ENCODE peak calls at places on chromosomes 3 and 15, in eight cellular contexts. One of them, this sample, is unnamed.

GRCh38 chr3:179809639-179810038 is 156.8 kb downstream of the USP13 start:
- DNase-seq in progenitor cell of endocrine pancreas: no peak
- DNase-seq in NCI-H187: no peak
- DNase-seq in GOT3: no peak
- DNase-seq in stimulated activated CD4-positive, alpha-beta T cell treated with anti-CD3 and anti-CD28 coated beads, Interleukin-2, amount 100 ng/mL, for 48 hours: no peak
- DNase-seq in CD8-positive, alpha-beta memory T cell: no peak
- DNase-seq in A549: no peak
- DNase-seq in Kasumi-1: no peak
- DNase-seq in this sample: no peak

GRCh38 chr3:136247855-136248254 is 2.3 kb upstream of the PCCB start:
- DNase-seq in progenitor cell of endocrine pancreas: no peak
- DNase-seq in NCI-H187: no peak
- DNase-seq in GOT3: no peak
- DNase-seq in stimulated activated CD4-positive, alpha-beta T cell treated with anti-CD3 and anti-CD28 coated beads, Interleukin-2, amount 100 ng/mL, for 48 hours: no peak
- DNase-seq in CD8-positive, alpha-beta memory T cell: no peak
- DNase-seq in A549: no peak
- DNase-seq in Kasumi-1: no peak
- DNase-seq in this sample: no peak

GRCh38 chr3:27632431-27633223 is 89.5 kb downstream of the EOMES start:
- DNase-seq in progenitor cell of endocrine pancreas: no peak
- DNase-seq in NCI-H187: no peak
- DNase-seq in GOT3: no peak
- DNase-seq in stimulated activated CD4-positive, alpha-beta T cell treated with anti-CD3 and anti-CD28 coated beads, Interleukin-2, amount 100 ng/mL, for 48 hours: peak
- DNase-seq in CD8-positive, alpha-beta memory T cell: peak
- DNase-seq in A549: peak
- DNase-seq in Kasumi-1: peak
- DNase-seq in this sample: peak

GRCh38 chr15:25251700-25252390 is 187.0 kb downstream of the UBE3A start:
- DNase-seq in progenitor cell of endocrine pancreas: peak
- DNase-seq in NCI-H187: no peak
- DNase-seq in GOT3: no peak
- DNase-seq in stimulated activated CD4-positive, alpha-beta T cell treated with anti-CD3 and anti-CD28 coated beads, Interleukin-2, amount 100 ng/mL, for 48 hours: no peak
- DNase-seq in CD8-positive, alpha-beta memory T cell: no peak
- DNase-seq in A549: no peak
- DNase-seq in Kasumi-1: no peak
- DNase-seq in this sample: no peak

GRCh38 chr3:126358038-126358815 is 1.0 kb upstream of the KLF15 start:
- DNase-seq in progenitor cell of endocrine pancreas: no peak
- DNase-seq in NCI-H187: no peak
- DNase-seq in GOT3: no peak
- DNase-seq in stimulated activated CD4-positive, alpha-beta T cell treated with anti-CD3 and anti-CD28 coated beads, Interleukin-2, amount 100 ng/mL, for 48 hours: no peak
- DNase-seq in CD8-positive, alpha-beta memory T cell: no peak
- DNase-seq in A549: no peak
- DNase-seq in Kasumi-1: no peak
- DNase-seq in this sample: no peak

GRCh38 chr3:23809294-23809693 is 3.5 kb downstream of the UBE2E1 start:
- DNase-seq in progenitor cell of endocrine pancreas: no peak
- DNase-seq in NCI-H187: no peak
- DNase-seq in GOT3: no peak
- DNase-seq in stimulated activated CD4-positive, alpha-beta T cell treated with anti-CD3 and anti-CD28 coated beads, Interleukin-2, amount 100 ng/mL, for 48 hours: no peak
- DNase-seq in CD8-positive, alpha-beta memory T cell: no peak
- DNase-seq in A549: no peak
- DNase-seq in Kasumi-1: no peak
- DNase-seq in this sample: no peak

GRCh38 chr15:78111788-78112187 is 19.4 kb downstream of the SH2D7 start:
- DNase-seq in progenitor cell of endocrine pancreas: no peak
- DNase-seq in NCI-H187: no peak
- DNase-seq in GOT3: no peak
- DNase-seq in stimulated activated CD4-positive, alpha-beta T cell treated with anti-CD3 and anti-CD28 coated beads, Interleukin-2, amount 100 ng/mL, for 48 hours: no peak
- DNase-seq in CD8-positive, alpha-beta memory T cell: no peak
- DNase-seq in A549: no peak
- DNase-seq in Kasumi-1: no peak
- DNase-seq in this sample: no peak

GRCh38 chr3:174440741-174441587 is 418.2 kb upstream of the NAALADL2 start:
- DNase-seq in progenitor cell of endocrine pancreas: peak
- DNase-seq in NCI-H187: peak
- DNase-seq in GOT3: peak
- DNase-seq in stimulated activated CD4-positive, alpha-beta T cell treated with anti-CD3 and anti-CD28 coated beads, Interleukin-2, amount 100 ng/mL, for 48 hours: peak
- DNase-seq in CD8-positive, alpha-beta memory T cell: peak
- DNase-seq in A549: peak
- DNase-seq in Kasumi-1: peak
- DNase-seq in this sample: peak

GRCh38 chr3:152458725-152459515 is 190.2 kb downstream of the MBNL1 start:
- DNase-seq in progenitor cell of endocrine pancreas: no peak
- DNase-seq in NCI-H187: no peak
- DNase-seq in GOT3: no peak
- DNase-seq in stimulated activated CD4-positive, alpha-beta T cell treated with anti-CD3 and anti-CD28 coated beads, Interleukin-2, amount 100 ng/mL, for 48 hours: no peak
- DNase-seq in CD8-positive, alpha-beta memory T cell: no peak
- DNase-seq in A549: no peak
- DNase-seq in Kasumi-1: no peak
- DNase-seq in this sample: no peak

GRCh38 chr3:20052851-20053250 is 12.6 kb downstream of the KAT2B start:
- DNase-seq in progenitor cell of endocrine pancreas: no peak
- DNase-seq in NCI-H187: no peak
- DNase-seq in GOT3: no peak
- DNase-seq in stimulated activated CD4-positive, alpha-beta T cell treated with anti-CD3 and anti-CD28 coated beads, Interleukin-2, amount 100 ng/mL, for 48 hours: no peak
- DNase-seq in CD8-positive, alpha-beta memory T cell: no peak
- DNase-seq in A549: no peak
- DNase-seq in Kasumi-1: no peak
- DNase-seq in this sample: no peak

GRCh38 chr3:170083343-170083742 is 45.5 kb downstream of the GPR160 start:
- DNase-seq in progenitor cell of endocrine pancreas: no peak
- DNase-seq in NCI-H187: no peak
- DNase-seq in GOT3: no peak
- DNase-seq in stimulated activated CD4-positive, alpha-beta T cell treated with anti-CD3 and anti-CD28 coated beads, Interleukin-2, amount 100 ng/mL, for 48 hours: no peak
- DNase-seq in CD8-positive, alpha-beta memory T cell: no peak
- DNase-seq in A549: no peak
- DNase-seq in Kasumi-1: no peak
- DNase-seq in this sample: no peak